ENCODE peak calls at places on chromosomes 3 and 15, in seven cellular contexts. F is cardiac fibroblast, R is heart right ventricle, Y is IMR-90, Z is right cardiac atrium, J is fibroblast of lung, O is posterior vena cava. K is an unnamed sample.

GRCh38 chr15:67750371-67750770 is 74.9 kb upstream of the SKOR1 start:
- DNase-seq in F (peak; percentile 13), R (no peak), Y (no peak), Z (no peak), J (no peak), O (no peak), K (no peak)

GRCh38 chr15:52466134-52466701 is 62.5 kb downstream of the MYO5A start:
- DNase-seq in F (no peak), R (peak; percentile 22), Y (no peak), Z (peak; percentile 37), J (peak; percentile 8), O (peak; percentile 83), K (no peak)

GRCh38 chr3:188067932-188068331 is 86.0 kb upstream of the LPP start:
- DNase-seq in F (peak; percentile 75), R (no peak), Y (peak; percentile 83), Z (no peak), J (peak; percentile 75), O (no peak), K (no peak)

GRCh38 chr15:63407612-63408011 is 26.0 kb upstream of the CA12 start:
- DNase-seq in F (no peak), R (no peak), Y (no peak), Z (no peak), J (no peak), O (no peak), K (no peak)

GRCh38 chr15:65558997-65559760 is 28.9 kb downstream of the HACD3 start:
- DNase-seq in F (no peak), R (no peak), Y (no peak), Z (no peak), J (no peak), O (no peak), K (no peak)

GRCh38 chr3:181298421-181298820 is 308.9 kb upstream of the DNAJC19 start:
- DNase-seq in F (no peak), R (no peak), Y (peak; percentile 33), Z (no peak), J (peak; percentile 20), O (no peak), K (no peak)

GRCh38 chr3:183285318-183285717 is 32.3 kb downstream of the B3GNT5 start:
- DNase-seq in F (no peak), R (no peak), Y (no peak), Z (no peak), J (no peak), O (no peak), K (no peak)

GRCh38 chr15:68580026-68580882 is 1.5 kb downstream of the CORO2B start:
- DNase-seq in F (no peak), R (no peak), Y (no peak), Z (peak; percentile 73), J (no peak), O (peak; percentile 87), K (no peak)

GRCh38 chr15:29747837-29748417 is 74.3 kb downstream of the TJP1 start:
- DNase-seq in F (peak; percentile 53), R (no peak), Y (peak; percentile 37), Z (no peak), J (no peak), O (no peak), K (no peak)

GRCh38 chr15:98781838-98782237 is 133.5 kb downstream of the IGF1R start:
- DNase-seq in F (no peak), R (no peak), Y (no peak), Z (no peak), J (no peak), O (no peak), K (no peak)

GRCh38 chr15:94141802-94142201 is 89.6 kb upstream of the MCTP2 start:
- DNase-seq in F (no peak), R (no peak), Y (no peak), Z (no peak), J (no peak), O (no peak), K (no peak)

GRCh38 chr15:51837784-51838183 is 8.3 kb downstream of the TMOD3 start:
- DNase-seq in F (peak; percentile 49), R (no peak), Y (peak; percentile 55), Z (no peak), J (peak; percentile 55), O (no peak), K (no peak)

GRCh38 chr15:28111552-28111951 is 12.4 kb upstream of the OCA2 start:
- DNase-seq in F (no peak), R (no peak), Y (no peak), Z (no peak), J (no peak), O (peak; percentile 58), K (no peak)

GRCh38 chr3:157479464-157480243 is 23.6 kb downstream of the VEPH1 start:
- DNase-seq in F (no peak), R (no peak), Y (no peak), Z (no peak), J (no peak), O (no peak), K (no peak)

GRCh38 chr3:71154846-71155245 is 428.7 kb downstream of the FOXP1 start:
- DNase-seq in F (no peak), R (no peak), Y (no peak), Z (no peak), J (no peak), O (no peak), K (no peak)

GRCh38 chr3:47057212-47057671 is 77.8 kb downstream of the NBEAL2 start:
- DNase-seq in F (peak; percentile 27), R (no peak), Y (peak; percentile 31), Z (no peak), J (peak; percentile 71), O (no peak), K (no peak)

GRCh38 chr3:131899021-131899420 is 135.8 kb downstream of the CPNE4 start:
- DNase-seq in F (no peak), R (no peak), Y (no peak), Z (no peak), J (no peak), O (no peak), K (no peak)

GRCh38 chr3:37183375-37183831 is 9.0 kb upstream of the LRRFIP2 start:
- DNase-seq in F (peak; percentile 98), R (no peak), Y (peak; percentile 96), Z (no peak), J (peak; percentile 97), O (no peak), K (no peak)

GRCh38 chr15:86919581-86919980 is 839.9 kb downstream of the AGBL1 start:
- DNase-seq in F (no peak), R (no peak), Y (no peak), Z (no peak), J (no peak), O (no peak), K (no peak)

GRCh38 chr3:159669024-159669476 is 319.6 kb upstream of the IL12A start:
- DNase-seq in F (peak; percentile 61), R (no peak), Y (peak; percentile 85), Z (no peak), J (peak; percentile 51), O (no peak), K (no peak)

K was measured in RWPE2.